ENCODE peak calls at places on chromosomes 7 and 10, in five cellular contexts. R is Peyer's patch; A is body of pancreas; H is iris pigment epithelial cell; X is activated naive CD4-positive, alpha-beta T cell. P is an unnamed sample.

GRCh38 chr10:125161570-125162139 is 1.3 kb upstream of the CTBP2 start:
- DNase-seq in A (no peak), R (peak), X (no peak), H (peak), P (no peak)

GRCh38 chr10:45100429-45100828 is 99.7 kb downstream of the ZNF22 start:
- DNase-seq in X (no peak), A (no peak), H (no peak), R (no peak), P (no peak)

GRCh38 chr7:50281680-50282445 is 22.7 kb upstream of the IKZF1 start:
- DNase-seq in H (no peak), R (peak), X (no peak), A (no peak), P (no peak)

GRCh38 chr7:155423337-155424285 is 34.3 kb upstream of the EN2 start:
- DNase-seq in H (no peak), X (no peak), A (no peak), R (no peak), P (no peak)

GRCh38 chr10:119750391-119751230 is 24.8 kb downstream of the INPP5F start:
- DNase-seq in A (peak), H (peak), X (peak), R (peak), P (peak)

GRCh38 chr7:55794527-55794926 is 68.0 kb downstream of the SEPTIN14 start:
- DNase-seq in X (no peak), H (no peak), R (no peak), A (no peak), P (no peak)

GRCh38 chr7:30616318-30616717 is 21.6 kb downstream of the GARS1 start:
- DNase-seq in X (no peak), H (no peak), A (no peak), R (no peak), P (no peak)

GRCh38 chr10:3757638-3758490 is 27.1 kb downstream of the KLF6 start:
- DNase-seq in X (peak), H (peak), A (no peak), R (peak), P (no peak)

GRCh38 chr10:119393019-119393418 is 149.5 kb downstream of the RGS10 start:
- DNase-seq in X (no peak), R (no peak), H (no peak), A (no peak), P (no peak)

GRCh38 chr7:101817930-101818698 is 688 bp downstream of the CUX1 start:
- DNase-seq in X (no peak), A (no peak), R (no peak), H (peak), P (no peak)

GRCh38 chr10:84540617-84541288 is 212.4 kb downstream of the CCSER2 start:
- DNase-seq in H (peak), X (peak), A (peak), R (peak), P (peak)

GRCh38 chr7:120272261-120272895 is 597 bp upstream of the KCND2 start:
- DNase-seq in H (peak), A (no peak), R (no peak), X (no peak), P (no peak)

GRCh38 chr7:139675127-139676110 is 102.4 kb downstream of the HIPK2 start:
- DNase-seq in H (no peak), A (no peak), R (no peak), X (no peak), P (no peak)

GRCh38 chr7:157235357-157236018 is 96.8 kb downstream of the UBE3C start:
- DNase-seq in H (peak), R (no peak), X (no peak), A (no peak), P (no peak)

GRCh38 chr10:48944171-48944570 is 4.5 kb upstream of the LRRC18 start:
- DNase-seq in R (peak), H (no peak), X (no peak), A (no peak), P (no peak)

GRCh38 chr7:47198159-47198558 is 383.8 kb downstream of the TNS3 start:
- DNase-seq in X (no peak), H (peak), A (no peak), R (no peak), P (no peak)

GRCh38 chr10:124296813-124297788 is 121.6 kb downstream of the OAT start:
- DNase-seq in X (no peak), R (peak), A (no peak), H (no peak), P (no peak)

GRCh38 chr10:102620615-102621417 is 23.5 kb upstream of the TRIM8 start:
- DNase-seq in A (no peak), H (no peak), R (no peak), X (no peak), P (no peak)